ENCODE peak calls at places on chromosomes 2 and 18, in six cellular contexts. B is putamen, N is GM12892, F is T-helper 1 cell, W is NCI-H2081, S is AG20443. U is an unnamed sample.

GRCh38 chr2:121376851-121377250 is 91.8 kb upstream of the TFCP2L1 start:
- DNase-seq in B (no peak), N (no peak), F (no peak), W (peak; percentile 16), S (no peak), U (no peak)

GRCh38 chr2:218671077-218671653 is 637 bp downstream of the RNF25 start:
- DNase-seq in B (no peak), N (no peak), F (no peak), W (no peak), S (no peak), U (no peak)

GRCh38 chr2:181471783-181472182 is 14.6 kb downstream of the ITGA4 start:
- DNase-seq in B (no peak), N (no peak), F (no peak), W (no peak), S (no peak), U (no peak)

GRCh38 chr18:75210274-75211001 is at the start of gene TSHZ1:
- DNase-seq in B (peak; percentile 85), N (no peak), F (peak; percentile 62), W (peak; percentile 83), S (peak; percentile 71), U (peak; percentile 83)

GRCh38 chr18:79641722-79642497 is 37.7 kb upstream of the CTDP1 start:
- DNase-seq in B (no peak), N (no peak), F (no peak), W (no peak), S (no peak), U (no peak)

GRCh38 chr18:36392888-36393287 is 95.4 kb downstream of the FHOD3 start:
- DNase-seq in B (no peak), N (no peak), F (no peak), W (no peak), S (peak; percentile 41), U (no peak)

GRCh38 chr2:24538720-24539119 is 47.7 kb downstream of the NCOA1 start:
- DNase-seq in B (no peak), N (no peak), F (no peak), W (no peak), S (no peak), U (no peak)

GRCh38 chr2:118223487-118224136 is 135.3 kb downstream of the INSIG2 start:
- DNase-seq in B (no peak), N (no peak), F (no peak), W (no peak), S (no peak), U (no peak)

GRCh38 chr2:120175000-120175581 is 48.1 kb downstream of the TMEM185B start:
- DNase-seq in B (peak; percentile 47), N (no peak), F (peak; percentile 10), W (peak; percentile 50), S (peak; percentile 76), U (peak; percentile 56)